ENCODE peak calls at places on chromosomes 16 and 17, in eight cellular contexts. D, U, J, H, S, P, N and B are unnamed samples.

GRCh38 chr17:2931426-2931825 is 132.0 kb downstream of the OR1D5 start:
- DNase-seq in D (no peak), U (no peak), J (no peak), H (no peak), S (no peak), P (no peak), N (no peak), B (no peak)

GRCh38 chr16:88494335-88495154 is 41.5 kb downstream of the ZFPM1 start:
- DNase-seq in D (no peak), U (no peak), J (peak), H (no peak), S (no peak), P (no peak), N (no peak), B (no peak)

GRCh38 chr17:44216173-44216572 is 3.3 kb downstream of the UBTF start:
- DNase-seq in D (no peak), U (no peak), J (no peak), H (peak), S (no peak), P (no peak), N (no peak), B (no peak)

GRCh38 chr16:88295526-88296436 is 87.0 kb upstream of the ZNF469 start:
- DNase-seq in D (no peak), U (no peak), J (no peak), H (no peak), S (no peak), P (no peak), N (no peak), B (no peak)

GRCh38 chr17:66123163-66123562 is 68.8 kb downstream of the CEP112 start:
- DNase-seq in D (no peak), U (no peak), J (no peak), H (no peak), S (no peak), P (peak), N (no peak), B (peak)

GRCh38 chr16:9526791-9527190 is 435.3 kb downstream of the HAPSTR1 start:
- DNase-seq in D (no peak), U (no peak), J (no peak), H (no peak), S (no peak), P (no peak), N (no peak), B (no peak)

GRCh38 chr17:2435181-2435741 is 34.4 kb upstream of the MNT start:
- DNase-seq in D (no peak), U (no peak), J (no peak), H (no peak), S (no peak), P (peak), N (no peak), B (no peak)

GRCh38 chr17:58263773-58264172 is 17.0 kb downstream of the MPO start:
- DNase-seq in D (no peak), U (no peak), J (no peak), H (no peak), S (no peak), P (no peak), N (no peak), B (no peak)

GRCh38 chr16:46886764-46887523 is 2.8 kb downstream of the GPT2 start:
- DNase-seq in D (no peak), U (no peak), J (no peak), H (no peak), S (no peak), P (no peak), N (no peak), B (no peak)

GRCh38 chr17:79562117-79562805 is 48.6 kb downstream of the RBFOX3 start:
- DNase-seq in D (no peak), U (peak), J (no peak), H (no peak), S (no peak), P (no peak), N (no peak), B (no peak)

GRCh38 chr17:78997231-78997741 is 12.3 kb downstream of the CANT1 start:
- DNase-seq in D (no peak), U (peak), J (no peak), H (no peak), S (no peak), P (no peak), N (no peak), B (no peak)

GRCh38 chr17:17924131-17924856 is 47.9 kb downstream of the TOM1L2 start:
- DNase-seq in D (no peak), U (no peak), J (no peak), H (no peak), S (no peak), P (no peak), N (no peak), B (no peak)

GRCh38 chr16:14392960-14393359 is 237.1 kb downstream of the PARN start:
- DNase-seq in D (no peak), U (no peak), J (no peak), H (no peak), S (no peak), P (no peak), N (no peak), B (no peak)

GRCh38 chr17:78957076-78957475 is 22.6 kb downstream of the LGALS3BP start:
- DNase-seq in D (no peak), U (no peak), J (no peak), H (no peak), S (no peak), P (peak), N (no peak), B (no peak)

GRCh38 chr16:69057400-69058378 is 47.8 kb upstream of the HAS3 start:
- DNase-seq in D (peak), U (no peak), J (no peak), H (no peak), S (no peak), P (peak), N (no peak), B (peak)

GRCh38 chr16:3143598-3144330 is 8.9 kb downstream of the ZNF213 start:
- DNase-seq in D (peak), U (peak), J (no peak), H (no peak), S (no peak), P (no peak), N (no peak), B (no peak)

GRCh38 chr16:64370112-64370511 is 751.8 kb downstream of the CDH11 start:
- DNase-seq in D (no peak), U (no peak), J (no peak), H (no peak), S (no peak), P (no peak), N (no peak), B (no peak)

GRCh38 chr17:70017941-70018340 is 57.1 kb upstream of the KCNJ16 start:
- DNase-seq in D (no peak), U (no peak), J (no peak), H (no peak), S (no peak), P (no peak), N (no peak), B (no peak)

DNA sequence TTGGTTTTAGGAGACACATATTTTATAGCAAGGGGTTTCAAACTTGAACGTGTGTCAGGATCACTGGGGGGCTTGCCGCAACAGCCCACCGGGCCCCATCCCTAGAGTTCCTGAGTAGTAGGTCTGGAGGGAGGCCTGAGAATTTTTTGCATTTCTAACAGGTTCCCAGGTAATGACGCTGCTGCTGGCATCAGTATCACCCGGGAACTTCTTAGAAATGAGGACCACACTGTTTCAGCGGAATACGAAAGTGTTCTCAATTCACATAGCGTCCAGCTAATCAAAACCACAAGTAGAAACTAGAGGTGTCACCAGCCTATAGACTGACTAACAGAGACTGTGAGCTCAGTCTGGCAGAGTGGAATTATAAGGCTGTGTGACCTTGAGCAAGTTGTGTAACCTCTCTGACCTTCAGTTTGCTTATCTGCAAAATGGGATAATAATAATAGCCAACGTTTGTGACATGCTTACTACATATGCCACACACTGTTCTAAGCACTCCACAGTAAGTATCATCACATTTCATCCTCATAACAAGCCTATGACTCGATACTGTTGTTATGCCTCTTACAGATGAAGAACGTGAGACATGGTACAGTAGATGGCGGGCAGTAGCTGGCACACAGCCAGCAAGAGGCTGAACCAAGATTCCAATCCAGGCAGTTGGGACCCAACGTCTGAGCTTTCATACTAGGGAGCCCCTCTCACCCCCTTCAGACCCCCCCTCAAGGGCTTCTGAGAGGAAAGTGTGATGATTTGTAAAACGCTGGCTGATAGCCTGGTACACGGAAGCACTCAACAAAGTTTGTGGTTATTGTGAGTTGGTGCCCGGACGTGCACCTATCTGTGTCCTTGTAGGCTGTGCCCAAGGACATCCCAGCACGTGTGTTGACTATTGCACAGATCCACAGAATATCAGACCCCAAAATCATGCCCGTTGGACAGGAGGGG is 4.6 kb upstream of the ICAM2 start:
- DNase-seq in D (no peak), U (no peak), J (peak), H (peak), S (no peak), P (no peak), N (no peak), B (no peak)
- H3K4me3 ChIP-seq in D (peak), U (no peak), J (no peak), H (no peak), S (no peak), P (no peak), N (peak), B (no peak)

DNA sequence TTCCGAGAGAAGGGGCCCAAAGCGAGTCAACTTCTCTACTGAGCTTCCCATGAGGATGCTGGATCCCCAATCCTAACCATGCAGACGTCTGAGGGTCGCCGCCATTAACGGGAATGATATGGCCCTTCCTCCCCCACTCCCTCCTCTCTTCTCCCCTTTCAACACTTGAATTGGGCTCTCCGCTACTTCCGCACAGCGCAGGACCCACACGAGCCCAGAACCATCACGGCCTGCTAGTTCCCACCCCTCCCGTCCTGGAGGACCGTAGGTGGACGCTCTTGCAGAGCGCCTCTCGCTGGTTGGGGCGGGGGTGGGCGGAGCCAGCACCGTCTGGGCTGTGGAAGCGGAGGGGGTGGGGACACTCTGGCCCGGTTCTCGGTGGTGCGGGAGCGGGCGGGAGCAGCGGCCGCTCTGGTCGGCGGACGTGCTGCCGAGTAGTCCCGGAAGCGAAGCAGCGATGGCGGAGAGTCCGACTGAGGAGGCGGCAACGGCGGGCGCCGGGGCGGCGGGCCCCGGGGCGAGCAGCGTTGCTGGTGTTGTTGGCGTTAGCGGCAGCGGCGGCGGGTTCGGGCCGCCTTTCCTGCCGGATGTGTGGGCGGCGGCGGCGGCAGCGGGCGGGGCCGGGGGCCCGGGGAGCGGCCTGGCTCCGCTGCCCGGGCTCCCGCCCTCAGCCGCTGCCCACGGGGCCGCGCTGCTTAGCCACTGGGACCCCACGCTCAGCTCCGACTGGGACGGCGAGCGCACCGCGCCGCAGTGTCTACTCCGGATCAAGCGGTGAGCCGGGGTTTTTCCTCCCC is at the start of gene UBE2Z:
- DNase-seq in D (peak), U (peak), J (peak), H (peak), S (peak), P (peak), N (peak), B (peak)
- TF ChIP-seq CTCF in D (no peak), U (peak), J (peak), H (no peak), S (peak), P (no peak), N (peak), B (no peak)

DNA sequence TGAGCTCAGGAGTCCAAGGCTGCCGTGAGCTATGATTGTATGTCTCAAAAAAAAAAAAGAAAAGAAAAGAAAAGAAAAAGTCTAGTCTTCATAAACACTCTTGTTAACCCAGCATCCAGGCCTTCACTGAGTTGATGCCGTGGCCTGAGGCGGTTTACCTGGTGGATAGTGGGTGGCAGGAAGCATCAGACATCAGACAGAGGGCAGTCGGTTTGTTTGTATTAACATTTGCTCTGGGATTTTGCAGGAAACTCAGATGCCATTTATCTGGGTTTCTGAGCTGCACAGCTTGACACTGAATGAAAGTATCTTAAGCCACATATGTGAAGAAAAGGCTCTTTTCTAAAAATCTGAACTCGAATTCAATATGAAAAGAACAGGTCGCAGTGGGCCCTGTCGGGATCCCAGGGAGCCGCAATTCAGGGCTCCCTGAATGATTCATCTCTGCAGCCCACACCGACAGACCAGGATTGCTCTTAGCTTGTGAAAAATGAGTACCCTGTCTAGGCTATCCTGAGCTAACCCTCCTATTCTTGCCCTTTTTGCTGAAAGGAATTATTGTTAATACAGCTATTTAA is 1.1 kb upstream of the DBNDD1 start:
- DNase-seq in D (no peak), U (peak), J (no peak), H (no peak), S (no peak), P (no peak), N (no peak), B (no peak)
- H3K4me3 ChIP-seq in D (peak), U (no peak), J (no peak), H (no peak), S (peak), P (no peak), N (peak), B (peak)

GRCh38 chr17:40284085-40284713 is 3.5 kb upstream of the CDC6 start:
- DNase-seq in D (no peak), U (no peak), J (no peak), H (no peak), S (peak), P (peak), N (no peak), B (peak)
- TF ChIP-seq CTCF in D (peak), U (no peak), J (peak), H (no peak), S (no peak), P (peak), N (no peak), B (peak)

DNA sequence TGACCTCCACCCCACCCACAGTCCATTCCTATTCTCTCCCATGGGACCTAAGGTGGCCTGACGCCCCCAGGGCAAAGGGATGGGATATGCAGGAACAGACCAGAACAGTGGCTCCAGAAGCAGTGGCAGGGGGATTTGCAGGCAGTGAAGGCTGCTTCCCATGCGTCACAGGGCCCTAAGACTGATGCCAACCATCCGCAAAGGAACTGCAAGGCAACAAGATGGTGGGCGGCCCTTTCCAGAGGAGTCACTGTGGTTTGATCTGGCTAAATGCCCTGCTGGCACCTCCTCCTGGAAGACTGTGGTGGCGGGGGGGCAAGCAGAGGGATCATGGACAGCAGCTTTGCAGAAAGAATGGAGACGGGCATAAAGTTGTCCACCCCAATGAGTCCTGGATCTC is 4.4 kb upstream of the SLC39A11 start:
- DNase-seq in D (no peak), U (no peak), J (no peak), H (no peak), S (no peak), P (peak), N (peak), B (no peak)
- H3K4me3 ChIP-seq in D (no peak), U (no peak), J (no peak), H (no peak), S (no peak), P (no peak), N (no peak), B (no peak)

GRCh38 chr17:45305532-45306087 is 11.2 kb downstream of the MAP3K14 start:
- DNase-seq in D (no peak), U (no peak), J (no peak), H (no peak), S (no peak), P (peak), N (no peak), B (no peak)

GRCh38 chr17:45306094-45306493 is 10.7 kb downstream of the MAP3K14 start:
- DNase-seq in D (no peak), U (no peak), J (no peak), H (no peak), S (no peak), P (no peak), N (no peak), B (no peak)

GRCh38 chr17:45307290-45308015 is 9.4 kb downstream of the MAP3K14 start:
- DNase-seq in D (no peak), U (peak), J (peak), H (peak), S (no peak), P (peak), N (no peak), B (peak)

GRCh38 chr17:45308016-45308365 is 8.8 kb downstream of the MAP3K14 start:
- DNase-seq in D (no peak), U (no peak), J (no peak), H (no peak), S (no peak), P (no peak), N (no peak), B (no peak)

DNA sequence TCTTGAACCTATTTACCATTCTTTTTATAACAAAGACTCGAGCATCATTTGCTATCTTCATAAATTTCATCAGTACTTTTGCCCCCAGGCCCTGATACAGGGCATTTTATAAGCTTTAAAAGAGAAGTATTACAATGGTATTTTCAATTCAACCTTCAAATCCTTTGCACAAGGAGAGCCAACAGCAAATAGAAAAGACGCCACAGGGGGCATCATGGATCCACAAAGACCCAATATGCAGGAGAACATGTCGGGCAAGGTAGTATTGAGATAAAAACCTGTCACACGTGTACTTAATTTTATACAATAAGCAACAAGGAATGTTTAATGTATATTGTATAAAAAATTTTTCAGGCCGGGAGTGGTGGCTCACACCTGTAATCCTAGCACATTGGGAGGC is 10.2 kb downstream of the MAP3K14 start:
- DNase-seq in D (no peak), U (no peak), J (no peak), H (no peak), S (no peak), P (no peak), N (no peak), B (no peak)
- TF ChIP-seq CTCF in D (no peak), U (no peak), J (no peak), H (no peak), S (no peak), P (no peak), N (no peak), B (peak)